ENCODE peak calls at places on chromosomes 6 and 20, in five cellular contexts. One of them, this sample, is unnamed.

GRCh38 chr20:48750941-48751620 is 76.7 kb downstream of the PREX1 start:
- DNase-seq in cardiac muscle cell: no peak
- DNase-seq in left ventricle myocardium inferior: peak
- DNase-seq in H1: peak
- DNase-seq in fibroblast of mammary gland: no peak
- DNase-seq in this sample: no peak

GRCh38 chr6:16201706-16202105 is 36.7 kb upstream of the GMPR start:
- DNase-seq in cardiac muscle cell: no peak
- DNase-seq in left ventricle myocardium inferior: no peak
- DNase-seq in fibroblast of mammary gland: no peak
- DNase-seq in H1: no peak
- DNase-seq in this sample: no peak

GRCh38 chr20:3889489-3890409 is 562 bp downstream of the PANK2 start:
- DNase-seq in left ventricle myocardium inferior: peak
- DNase-seq in cardiac muscle cell: peak
- DNase-seq in H1: peak
- DNase-seq in fibroblast of mammary gland: no peak
- DNase-seq in this sample: no peak

GRCh38 chr20:48770700-48771099 is 57.1 kb downstream of the PREX1 start:
- DNase-seq in left ventricle myocardium inferior: no peak
- DNase-seq in fibroblast of mammary gland: no peak
- DNase-seq in cardiac muscle cell: no peak
- DNase-seq in H1: no peak
- DNase-seq in this sample: peak

GRCh38 chr6:87724994-87725811 is 23.2 kb upstream of the AKIRIN2 start:
- DNase-seq in fibroblast of mammary gland: no peak
- DNase-seq in left ventricle myocardium inferior: no peak
- DNase-seq in cardiac muscle cell: no peak
- DNase-seq in H1: no peak
- DNase-seq in this sample: no peak

GRCh38 chr6:159695984-159696383 is 2.9 kb upstream of the SOD2 start:
- DNase-seq in H1: no peak
- DNase-seq in left ventricle myocardium inferior: no peak
- DNase-seq in cardiac muscle cell: no peak
- DNase-seq in fibroblast of mammary gland: peak
- DNase-seq in this sample: peak

GRCh38 chr20:63573739-63574131 is 304 bp downstream of the HELZ2 start:
- DNase-seq in left ventricle myocardium inferior: no peak
- DNase-seq in fibroblast of mammary gland: no peak
- DNase-seq in H1: no peak
- DNase-seq in cardiac muscle cell: no peak
- DNase-seq in this sample: no peak

GRCh38 chr20:40506567-40506966 is 182.5 kb downstream of the MAFB start:
- DNase-seq in left ventricle myocardium inferior: peak
- DNase-seq in cardiac muscle cell: no peak
- DNase-seq in H1: no peak
- DNase-seq in fibroblast of mammary gland: peak
- DNase-seq in this sample: peak

GRCh38 chr6:12543953-12544352 is 172.6 kb upstream of the PHACTR1 start:
- DNase-seq in left ventricle myocardium inferior: no peak
- DNase-seq in cardiac muscle cell: no peak
- DNase-seq in H1: no peak
- DNase-seq in fibroblast of mammary gland: no peak
- DNase-seq in this sample: no peak

GRCh38 chr6:42781546-42781810 is 374 bp upstream of the BICRAL start:
- DNase-seq in H1: no peak
- DNase-seq in left ventricle myocardium inferior: no peak
- DNase-seq in cardiac muscle cell: peak
- DNase-seq in fibroblast of mammary gland: peak
- DNase-seq in this sample: peak

GRCh38 chr6:125943528-125944433 is 12.8 kb upstream of the HINT3 start:
- DNase-seq in left ventricle myocardium inferior: no peak
- DNase-seq in cardiac muscle cell: no peak
- DNase-seq in fibroblast of mammary gland: no peak
- DNase-seq in H1: no peak
- DNase-seq in this sample: no peak

GRCh38 chr20:19506021-19506420 is 252.0 kb upstream of the RIN2 start:
- DNase-seq in fibroblast of mammary gland: no peak
- DNase-seq in H1: no peak
- DNase-seq in left ventricle myocardium inferior: no peak
- DNase-seq in cardiac muscle cell: no peak
- DNase-seq in this sample: no peak

GRCh38 chr20:51660741-51661608 is 107.2 kb downstream of the ATP9A start:
- DNase-seq in fibroblast of mammary gland: peak
- DNase-seq in H1: no peak
- DNase-seq in left ventricle myocardium inferior: no peak
- DNase-seq in cardiac muscle cell: no peak
- DNase-seq in this sample: peak

GRCh38 chr6:2596222-2596621 is 154.5 kb downstream of the MYLK4 start:
- DNase-seq in fibroblast of mammary gland: no peak
- DNase-seq in H1: peak
- DNase-seq in cardiac muscle cell: peak
- DNase-seq in left ventricle myocardium inferior: no peak
- DNase-seq in this sample: no peak

GRCh38 chr20:33277471-33278441 is 5.3 kb upstream of the BPIFB1 start:
- DNase-seq in cardiac muscle cell: no peak
- DNase-seq in H1: no peak
- DNase-seq in fibroblast of mammary gland: no peak
- DNase-seq in left ventricle myocardium inferior: no peak
- DNase-seq in this sample: no peak

GRCh38 chr6:48782230-48782629 is 671.2 kb upstream of the PTCHD4 start:
- DNase-seq in left ventricle myocardium inferior: no peak
- DNase-seq in H1: no peak
- DNase-seq in fibroblast of mammary gland: no peak
- DNase-seq in cardiac muscle cell: no peak
- DNase-seq in this sample: no peak

GRCh38 chr20:45972500-45973183 is 639 bp upstream of the ZNF335 start:
- DNase-seq in H1: no peak
- DNase-seq in fibroblast of mammary gland: no peak
- DNase-seq in cardiac muscle cell: no peak
- DNase-seq in left ventricle myocardium inferior: no peak
- DNase-seq in this sample: no peak

GRCh38 chr6:93721386-93722048 is 302.2 kb upstream of the EPHA7 start:
- DNase-seq in cardiac muscle cell: peak
- DNase-seq in H1: peak
- DNase-seq in left ventricle myocardium inferior: no peak
- DNase-seq in fibroblast of mammary gland: peak
- DNase-seq in this sample: no peak

GRCh38 chr20:57847104-57847503 is 137.3 kb upstream of the PMEPA1 start:
- DNase-seq in H1: no peak
- DNase-seq in fibroblast of mammary gland: no peak
- DNase-seq in left ventricle myocardium inferior: no peak
- DNase-seq in cardiac muscle cell: no peak
- DNase-seq in this sample: no peak

GRCh38 chr6:4889701-4890100 is 113.5 kb downstream of the CDYL start:
- DNase-seq in H1: no peak
- DNase-seq in fibroblast of mammary gland: no peak
- DNase-seq in left ventricle myocardium inferior: no peak
- DNase-seq in cardiac muscle cell: no peak
- DNase-seq in this sample: no peak

GRCh38 chr6:87902383-87902782 is 145.3 kb upstream of the SPACA1 start:
- DNase-seq in fibroblast of mammary gland: no peak
- DNase-seq in H1: no peak
- DNase-seq in cardiac muscle cell: no peak
- DNase-seq in left ventricle myocardium inferior: no peak
- DNase-seq in this sample: no peak

GRCh38 chr6:82980086-82980485 is 85.6 kb downstream of the UBE3D start:
- DNase-seq in cardiac muscle cell: no peak
- DNase-seq in H1: no peak
- DNase-seq in left ventricle myocardium inferior: no peak
- DNase-seq in fibroblast of mammary gland: peak
- DNase-seq in this sample: peak

GRCh38 chr20:8095648-8096572 is 36.2 kb upstream of the PLCB1 start:
- DNase-seq in fibroblast of mammary gland: peak
- DNase-seq in H1: no peak
- DNase-seq in left ventricle myocardium inferior: no peak
- DNase-seq in cardiac muscle cell: no peak
- DNase-seq in this sample: peak

DNA sequence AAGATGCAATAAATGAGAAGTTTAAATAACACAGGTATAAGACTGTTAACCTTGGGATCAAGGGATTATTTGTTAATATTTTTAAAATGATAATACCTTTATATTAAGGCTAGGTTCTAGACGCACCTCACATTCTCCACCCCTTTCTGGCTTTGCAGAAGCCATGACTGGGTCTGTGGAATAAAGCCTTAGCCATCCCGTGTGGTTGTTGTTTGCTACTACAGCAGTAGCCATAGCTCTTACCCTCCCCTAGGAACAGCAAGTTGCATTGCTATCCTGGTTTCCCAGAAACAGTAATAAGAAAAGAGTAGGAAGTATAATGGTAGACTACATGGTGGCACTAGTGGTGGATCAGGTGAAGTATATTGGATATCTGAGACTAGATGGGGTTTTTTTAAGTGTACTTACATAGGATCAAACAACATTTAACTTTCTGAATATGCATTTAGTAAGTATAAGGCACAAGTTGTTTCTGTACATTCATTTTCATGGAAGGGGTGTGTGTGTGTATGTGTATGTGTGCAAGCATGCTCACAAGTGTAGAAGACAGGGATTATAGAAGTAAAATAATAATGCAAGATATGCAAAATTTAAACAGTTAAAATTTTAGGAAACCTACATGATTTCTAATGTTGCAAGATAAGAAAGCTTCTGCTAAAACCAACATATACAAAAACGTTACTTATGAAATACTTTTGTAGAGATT is 384.2 kb downstream of the PRKN start:
- DNase-seq in fibroblast of mammary gland: peak
- DNase-seq in left ventricle myocardium inferior: no peak
- DNase-seq in cardiac muscle cell: no peak
- DNase-seq in H1: no peak
- DNase-seq in this sample: no peak
- TF ChIP-seq CTCF in fibroblast of mammary gland: peak
- TF ChIP-seq CTCF in left ventricle myocardium inferior: no peak
- TF ChIP-seq CTCF in cardiac muscle cell: no peak
- TF ChIP-seq CTCF in H1: no peak
- TF ChIP-seq CTCF in this sample: no peak

DNA sequence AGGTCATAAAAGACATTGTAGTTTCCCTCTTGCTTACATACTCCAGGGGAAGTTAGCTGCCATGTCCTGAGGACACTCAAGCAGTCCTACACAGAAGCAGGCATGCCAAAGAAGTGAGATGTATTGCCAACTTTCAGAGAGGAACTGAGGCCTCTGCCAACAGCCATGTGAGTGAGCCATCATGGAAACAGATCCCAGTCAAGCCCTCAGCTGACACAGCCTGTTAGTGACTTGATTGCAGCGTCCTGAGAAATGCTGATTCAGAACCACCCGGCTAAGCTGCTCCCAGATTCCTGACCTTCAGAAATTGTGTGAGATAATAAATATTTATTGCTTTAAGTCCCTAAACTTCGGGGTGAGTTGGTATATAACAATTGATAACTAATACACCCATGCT is 38.1 kb downstream of the GSTA2 start:
- DNase-seq in fibroblast of mammary gland: peak
- DNase-seq in left ventricle myocardium inferior: no peak
- DNase-seq in H1: no peak
- DNase-seq in cardiac muscle cell: no peak
- DNase-seq in this sample: peak
- H3K4me3 ChIP-seq in fibroblast of mammary gland: no peak
- H3K4me3 ChIP-seq in left ventricle myocardium inferior: no peak
- H3K4me3 ChIP-seq in H1: no peak
- H3K4me3 ChIP-seq in cardiac muscle cell: no peak
- H3K4me3 ChIP-seq in this sample: no peak

DNA sequence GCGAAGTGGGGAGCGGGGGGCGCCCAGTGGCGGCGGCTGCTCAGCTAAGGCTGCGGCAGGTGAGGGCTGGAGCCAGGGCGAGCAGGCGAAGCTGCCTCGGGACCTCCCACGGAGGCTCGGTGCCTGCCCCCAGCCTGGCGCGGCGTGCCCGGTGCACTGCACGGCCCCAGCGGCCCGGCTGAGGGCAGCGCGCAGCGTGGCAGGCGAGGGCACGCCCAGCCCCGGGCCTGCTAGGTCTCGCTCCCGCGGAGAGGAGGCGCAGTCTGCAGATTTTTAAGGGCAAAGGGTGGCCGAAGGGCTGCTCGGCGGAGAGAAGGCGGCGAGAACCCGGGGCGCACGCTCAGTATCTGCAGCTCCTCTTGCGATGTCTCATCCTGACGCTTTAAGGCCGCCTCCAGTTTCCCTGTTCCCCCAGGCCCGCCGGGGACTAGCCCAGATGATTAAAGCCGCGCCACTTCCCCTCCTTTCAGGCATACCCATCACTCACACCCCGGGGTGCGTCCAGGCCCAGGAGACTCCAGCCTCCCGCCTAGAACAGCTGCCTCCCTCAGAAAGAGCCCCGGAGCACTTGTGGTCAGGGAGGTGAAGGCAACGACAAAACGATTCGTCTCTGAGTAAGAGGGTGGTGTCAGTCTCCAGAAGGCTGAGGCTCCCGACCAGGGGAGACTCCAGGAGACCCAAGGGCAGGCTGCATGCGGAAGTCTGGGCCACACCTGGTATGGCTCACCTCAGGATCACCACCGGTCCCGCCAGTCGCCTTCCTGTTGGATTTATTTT is at the start of gene FERMT1:
- DNase-seq in fibroblast of mammary gland: peak
- DNase-seq in left ventricle myocardium inferior: peak
- DNase-seq in cardiac muscle cell: peak
- DNase-seq in H1: peak
- DNase-seq in this sample: peak
- TF ChIP-seq CTCF in fibroblast of mammary gland: no peak
- TF ChIP-seq CTCF in left ventricle myocardium inferior: peak
- TF ChIP-seq CTCF in cardiac muscle cell: peak
- TF ChIP-seq CTCF in H1: no peak
- TF ChIP-seq CTCF in this sample: peak

GRCh38 chr6:45537539-45537938 is 159.8 kb upstream of the SUPT3H start:
- DNase-seq in left ventricle myocardium inferior: no peak
- DNase-seq in H1: no peak
- DNase-seq in cardiac muscle cell: no peak
- DNase-seq in fibroblast of mammary gland: peak
- DNase-seq in this sample: peak

GRCh38 chr6:45539124-45539523 is 161.4 kb upstream of the SUPT3H start:
- DNase-seq in fibroblast of mammary gland: no peak
- DNase-seq in left ventricle myocardium inferior: no peak
- DNase-seq in H1: no peak
- DNase-seq in cardiac muscle cell: no peak
- DNase-seq in this sample: no peak

GRCh38 chr6:45541934-45542333 is 164.2 kb upstream of the SUPT3H start:
- DNase-seq in H1: no peak
- DNase-seq in cardiac muscle cell: no peak
- DNase-seq in left ventricle myocardium inferior: no peak
- DNase-seq in fibroblast of mammary gland: peak
- DNase-seq in this sample: no peak

GRCh38 chr6:45538636-45539035 is 160.9 kb upstream of the SUPT3H start:
- DNase-seq in left ventricle myocardium inferior: no peak
- DNase-seq in H1: no peak
- DNase-seq in fibroblast of mammary gland: peak
- DNase-seq in cardiac muscle cell: no peak
- DNase-seq in this sample: peak

DNA sequence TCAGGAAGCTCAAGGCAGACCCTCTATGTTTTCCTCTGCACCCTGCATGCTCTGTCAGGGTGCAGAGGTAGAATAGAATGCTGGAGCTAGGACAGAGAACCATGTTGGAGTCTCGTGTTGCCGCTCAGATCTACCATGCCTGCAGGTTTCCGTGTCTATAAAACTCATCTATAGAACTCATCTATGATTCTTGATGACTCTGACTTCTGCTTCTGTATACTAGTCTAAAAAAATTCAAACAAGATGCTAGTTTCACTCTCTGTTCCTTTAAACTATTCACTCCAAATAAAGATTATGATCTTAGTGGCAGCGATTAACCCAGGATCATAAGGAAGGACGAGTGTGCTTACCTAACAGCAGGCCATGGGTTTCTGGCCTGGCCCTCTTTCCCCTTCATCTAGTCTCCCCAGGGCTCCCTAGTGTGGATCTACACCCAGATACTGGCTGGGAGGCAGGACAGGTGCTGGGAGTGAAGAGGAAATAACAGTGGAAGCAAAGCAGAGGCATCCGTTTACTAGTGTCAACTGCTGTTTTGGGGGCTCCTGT is 162.7 kb upstream of the SUPT3H start:
- DNase-seq in left ventricle myocardium inferior: no peak
- DNase-seq in cardiac muscle cell: no peak
- DNase-seq in H1: no peak
- DNase-seq in fibroblast of mammary gland: no peak
- DNase-seq in this sample: no peak
- H3K4me3 ChIP-seq in left ventricle myocardium inferior: no peak
- H3K4me3 ChIP-seq in cardiac muscle cell: no peak
- H3K4me3 ChIP-seq in H1: no peak
- H3K4me3 ChIP-seq in fibroblast of mammary gland: no peak
- H3K4me3 ChIP-seq in this sample: no peak